ENCODE peak calls at places on chromosomes 12 and 14, in six cellular contexts. S, M, E, O, T and K are unnamed samples.

GRCh38 chr12:101078144-101078543 is 131.9 kb downstream of the SLC5A8 start:
- DNase-seq in S (no peak), M (no peak), E (no peak), O (no peak), T (no peak), K (no peak)

GRCh38 chr12:25482637-25483036 is 70.4 kb downstream of the LMNTD1 start:
- DNase-seq in S (no peak), M (no peak), E (no peak), O (no peak), T (no peak), K (no peak)

GRCh38 chr14:36070056-36071043 is 106.2 kb downstream of the PTCSC3 start:
- DNase-seq in S (peak; percentile 32), M (peak; percentile 52), E (peak; percentile 93), O (peak; percentile 86), T (no peak), K (peak; percentile 83)

GRCh38 chr12:26153421-26154154 is 28.8 kb upstream of the BHLHE41 start:
- DNase-seq in S (peak; percentile 90), M (peak; percentile 98), E (no peak), O (no peak), T (peak; percentile 45), K (no peak)

GRCh38 chr12:124453419-124454351 is 113.7 kb downstream of the NCOR2 start:
- DNase-seq in S (no peak), M (no peak), E (peak; percentile 41), O (no peak), T (peak; percentile 63), K (no peak)

GRCh38 chr12:6866920-6867406 is 368 bp upstream of the TPI1 start:
- DNase-seq in S (no peak), M (no peak), E (no peak), O (no peak), T (no peak), K (no peak)

GRCh38 chr12:5260086-5260485 is 171.8 kb upstream of the NTF3 start:
- DNase-seq in S (no peak), M (no peak), E (no peak), O (no peak), T (no peak), K (no peak)

GRCh38 chr12:120534703-120535655 is 823 bp downstream of the RNF10 start:
- DNase-seq in S (peak; percentile 55), M (no peak), E (peak; percentile 39), O (peak; percentile 67), T (peak; percentile 28), K (peak; percentile 74)

GRCh38 chr12:123763093-123763492 is 992 bp downstream of the DNAH10 start:
- DNase-seq in S (no peak), M (no peak), E (peak; percentile 21), O (peak; percentile 90), T (no peak), K (no peak)

GRCh38 chr12:123149088-123149827 is 1.6 kb downstream of the PITPNM2 start:
- DNase-seq in S (no peak), M (no peak), E (no peak), O (no peak), T (no peak), K (no peak)

GRCh38 chr12:19139795-19140194 is 10.3 kb downstream of the PLEKHA5 start:
- DNase-seq in S (no peak), M (no peak), E (no peak), O (no peak), T (no peak), K (no peak)

GRCh38 chr12:45309826-45310626 is 94.1 kb downstream of the ANO6 start:
- DNase-seq in S (no peak), M (no peak), E (no peak), O (no peak), T (no peak), K (no peak)

GRCh38 chr12:50568338-50569155 is 63.8 kb downstream of the DIP2B start:
- DNase-seq in S (no peak), M (no peak), E (peak; percentile 43), O (no peak), T (no peak), K (no peak)

GRCh38 chr12:1795785-1796514 is 24.4 kb upstream of the LRTM2 start:
- DNase-seq in S (peak; percentile 71), M (no peak), E (peak; percentile 93), O (peak; percentile 75), T (peak; percentile 94), K (peak; percentile 86)

GRCh38 chr14:98766818-98767217 is 505.2 kb downstream of the BCL11B start:
- DNase-seq in S (no peak), M (no peak), E (peak; percentile 31), O (no peak), T (no peak), K (no peak)

GRCh38 chr14:30077946-30078345 is 150.3 kb upstream of the PRKD1 start:
- DNase-seq in S (no peak), M (no peak), E (no peak), O (no peak), T (no peak), K (no peak)

GRCh38 chr14:106286697-106287290 is 760.4 kb downstream of the TMEM121 start:
- DNase-seq in S (no peak), M (no peak), E (no peak), O (peak; percentile 1), T (no peak), K (no peak)

GRCh38 chr14:53032838-53033390 is 82.1 kb upstream of the FERMT2 start:
- DNase-seq in S (no peak), M (no peak), E (no peak), O (no peak), T (no peak), K (no peak)

GRCh38 chr14:53034688-53035087 is 83.8 kb upstream of the FERMT2 start:
- DNase-seq in S (no peak), M (no peak), E (no peak), O (no peak), T (no peak), K (no peak)

GRCh38 chr14:53035336-53035735 is 84.5 kb upstream of the FERMT2 start:
- DNase-seq in S (no peak), M (no peak), E (no peak), O (no peak), T (no peak), K (no peak)

GRCh38 chr14:53032161-53032803 is 81.4 kb upstream of the FERMT2 start:
- DNase-seq in S (no peak), M (peak; percentile 58), E (peak; percentile 39), O (no peak), T (no peak), K (no peak)

DNA sequence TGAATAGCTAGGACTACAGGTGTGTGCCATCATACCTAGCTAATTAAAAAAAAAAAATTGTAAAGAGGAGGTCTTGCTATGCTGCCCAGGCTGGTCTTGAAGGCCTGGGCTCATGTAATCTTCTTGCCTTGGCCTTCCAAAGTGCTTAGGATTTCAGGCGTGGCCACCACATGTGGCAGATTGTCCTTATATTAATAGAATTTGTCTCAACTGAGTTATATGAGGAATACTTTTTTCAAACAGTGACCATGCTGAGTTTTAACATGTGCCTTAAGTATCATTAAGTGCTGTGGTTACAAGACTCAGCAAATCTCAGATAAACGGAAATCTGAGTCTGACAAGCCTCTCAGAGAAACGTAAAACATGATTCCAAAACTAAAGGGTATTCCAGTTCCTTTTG is 83.2 kb upstream of the FERMT2 start:
- DNase-seq in S (no peak), M (no peak), E (no peak), O (no peak), T (no peak), K (no peak)
- TF ChIP-seq CTCF in S (no peak), M (no peak), E (no peak), O (no peak), T (no peak), K (no peak)

GRCh38 chr14:25233613-25234012 is 183.7 kb upstream of the STXBP6 start:
- DNase-seq in S (no peak), M (no peak), E (no peak), O (no peak), T (no peak), K (no peak)

GRCh38 chr14:25239170-25239569 is 189.2 kb upstream of the STXBP6 start:
- DNase-seq in S (no peak), M (no peak), E (no peak), O (no peak), T (no peak), K (no peak)

DNA sequence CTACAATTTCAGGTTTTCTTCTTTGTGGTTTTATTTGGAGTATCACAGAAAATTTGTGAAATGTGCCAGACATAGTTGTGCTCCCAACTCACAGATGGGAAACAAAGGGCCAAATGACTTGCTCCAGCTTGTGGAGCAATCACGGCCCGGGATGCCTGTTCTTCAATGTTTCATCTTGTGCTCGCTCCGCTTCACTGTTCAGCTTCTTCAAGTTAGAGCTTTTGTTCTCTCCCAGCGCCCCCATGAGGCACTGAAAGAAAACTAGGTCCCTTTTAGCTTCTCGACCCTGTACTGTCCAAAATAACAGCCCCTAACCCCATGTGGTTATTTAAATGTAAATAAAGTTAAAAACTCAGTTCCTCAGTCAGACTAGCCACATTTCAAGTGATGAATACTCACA is 187.9 kb upstream of the STXBP6 start:
- DNase-seq in S (no peak), M (no peak), E (peak; percentile 45), O (peak; percentile 84), T (no peak), K (peak; percentile 25)
- TF ChIP-seq CTCF in S (no peak), M (no peak), E (peak; percentile 44), O (peak; percentile 70), T (no peak), K (no peak)

DNA sequence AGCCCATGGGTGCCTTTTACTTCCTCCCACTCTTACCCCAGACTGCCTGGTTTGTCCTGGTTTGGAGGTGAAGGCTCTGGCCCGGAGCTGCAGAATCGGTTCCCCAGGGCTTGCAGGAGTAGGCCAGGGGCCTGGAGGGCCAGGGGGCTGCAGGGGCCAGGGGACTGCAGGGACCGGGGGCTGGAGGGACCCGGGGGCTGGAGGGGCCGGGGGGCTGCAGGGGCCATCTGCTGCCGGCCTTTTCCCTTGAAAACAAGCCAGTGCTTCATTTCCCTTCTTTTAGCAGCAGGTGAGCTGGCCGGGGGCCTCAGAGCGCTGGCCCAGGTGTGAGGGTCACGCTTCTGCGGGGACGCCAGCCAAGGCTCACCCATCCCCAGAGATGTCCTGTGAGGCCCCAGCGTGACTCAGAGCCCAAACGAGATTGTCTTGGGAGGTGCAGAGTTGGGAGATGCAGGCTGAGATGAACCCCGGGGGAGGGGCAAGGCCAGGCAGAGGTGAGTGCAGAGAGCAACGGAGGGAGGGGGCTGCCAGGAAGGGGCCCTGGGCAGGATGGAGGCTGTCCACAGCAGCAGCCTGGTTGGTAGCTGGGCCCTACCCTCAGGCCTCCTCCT is 154.9 kb downstream of the KIF26A start:
- DNase-seq in S (no peak), M (no peak), E (no peak), O (no peak), T (no peak), K (peak; percentile 25)
- TF ChIP-seq CTCF in S (no peak), M (no peak), E (no peak), O (no peak), T (no peak), K (no peak)

DNA sequence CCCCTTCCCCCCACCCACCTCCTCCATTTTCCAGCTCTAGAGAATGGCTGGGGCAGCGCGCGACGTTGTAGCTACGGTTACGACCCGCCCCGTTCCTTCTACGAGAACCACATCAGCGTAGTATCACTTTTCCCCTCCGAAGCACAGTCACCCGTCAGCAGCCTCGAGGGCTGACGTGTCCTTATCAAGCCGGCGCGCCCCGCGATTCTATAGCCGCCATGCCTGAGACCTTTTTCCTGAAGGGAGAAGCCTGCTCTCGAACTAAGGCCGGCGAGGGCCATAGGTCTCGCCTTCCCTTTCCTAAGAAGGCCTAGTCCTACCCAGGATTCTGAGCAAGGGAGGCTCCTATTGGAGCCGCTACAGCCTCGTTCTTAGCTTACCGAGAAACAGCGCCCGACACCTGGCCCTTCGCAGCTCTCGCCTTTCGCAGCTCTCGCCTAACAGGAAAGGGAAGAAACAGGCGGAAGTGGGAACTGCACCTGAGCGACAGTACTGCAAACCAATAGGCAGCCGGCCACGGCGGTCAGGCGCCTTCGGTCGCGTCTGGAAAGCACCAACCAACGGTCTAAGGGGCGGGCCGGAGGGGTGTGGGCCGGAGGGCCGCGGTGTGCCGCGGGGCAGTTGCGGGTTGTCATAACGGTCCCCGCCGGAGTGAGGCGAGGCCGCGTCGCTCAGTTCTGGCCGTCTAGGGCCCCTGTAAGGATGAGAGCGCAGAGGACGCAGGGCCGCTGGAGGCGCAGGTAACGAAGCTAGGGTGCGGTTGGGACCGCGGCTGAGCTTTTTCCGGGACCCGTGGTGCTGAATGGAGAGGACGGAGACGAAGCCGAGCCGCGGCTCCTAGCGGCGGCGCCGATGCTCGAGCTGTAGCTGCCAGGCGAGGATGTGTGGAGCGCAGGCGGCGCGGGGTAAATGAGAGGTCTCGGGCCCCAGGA is at the start of the genes MGAT2 and RPL36AL:
- DNase-seq in S (peak; percentile 98), M (peak; percentile 82), E (peak; percentile 98), O (peak; percentile 99), T (peak; percentile 99), K (peak; percentile 99)
- TF ChIP-seq CTCF in S (peak; percentile 53), M (peak; percentile 39), E (no peak), O (peak; percentile 1), T (peak; percentile 30), K (peak; percentile 70)